ENCODE peak calls at places on chromosome 15, in eight cellular contexts. One of them, this sample, is unnamed.
A peak's percentile ranks its signal among the peaks of the same experiment; 100 is the strongest.

GRCh38 chr15:68818088-68818670 is 2.5 kb downstream of the ANP32A start:
- DNase-seq in IMR-90: peak; percentile 54
- DNase-seq in left ventricle myocardium inferior: peak; percentile 63
- DNase-seq in cardiac muscle cell: peak; percentile 75
- DNase-seq in body of pancreas: peak; percentile 72
- DNase-seq in heart right ventricle: peak; percentile 67
- DNase-seq in breast epithelium: peak; percentile 64
- DNase-seq in heart left ventricle: peak; percentile 76
- DNase-seq in this sample: peak; percentile 81

GRCh38 chr15:75620776-75621536 is 4.6 kb downstream of the SNUPN start:
- DNase-seq in IMR-90: peak; percentile 89
- DNase-seq in left ventricle myocardium inferior: peak; percentile 77
- DNase-seq in cardiac muscle cell: no peak
- DNase-seq in body of pancreas: peak; percentile 46
- DNase-seq in heart right ventricle: peak; percentile 60
- DNase-seq in breast epithelium: peak; percentile 71
- DNase-seq in heart left ventricle: peak; percentile 84
- DNase-seq in this sample: peak; percentile 94

GRCh38 chr15:23467110-23467600 is 20.1 kb upstream of the GOLGA6L2 start:
- DNase-seq in IMR-90: peak; percentile 11
- DNase-seq in left ventricle myocardium inferior: no peak
- DNase-seq in cardiac muscle cell: peak; percentile 34
- DNase-seq in body of pancreas: no peak
- DNase-seq in heart right ventricle: no peak
- DNase-seq in breast epithelium: no peak
- DNase-seq in heart left ventricle: no peak
- DNase-seq in this sample: no peak

GRCh38 chr15:22845289-22845900 is 6.9 kb downstream of the NIPA2 start:
- DNase-seq in IMR-90: peak; percentile 52
- DNase-seq in left ventricle myocardium inferior: no peak
- DNase-seq in cardiac muscle cell: peak; percentile 81
- DNase-seq in body of pancreas: peak; percentile 32
- DNase-seq in heart right ventricle: no peak
- DNase-seq in breast epithelium: no peak
- DNase-seq in heart left ventricle: no peak
- DNase-seq in this sample: no peak

GRCh38 chr15:76203766-76204557 is 107.3 kb downstream of the ETFA start:
- DNase-seq in IMR-90: no peak
- DNase-seq in left ventricle myocardium inferior: no peak
- DNase-seq in cardiac muscle cell: no peak
- DNase-seq in body of pancreas: no peak
- DNase-seq in heart right ventricle: no peak
- DNase-seq in breast epithelium: no peak
- DNase-seq in heart left ventricle: no peak
- DNase-seq in this sample: no peak

GRCh38 chr15:74127954-74128784 is 2.2 kb upstream of the ISLR2 start:
- DNase-seq in IMR-90: no peak
- DNase-seq in left ventricle myocardium inferior: no peak
- DNase-seq in cardiac muscle cell: peak; percentile 53
- DNase-seq in body of pancreas: no peak
- DNase-seq in heart right ventricle: peak; percentile 30
- DNase-seq in breast epithelium: no peak
- DNase-seq in heart left ventricle: no peak
- DNase-seq in this sample: no peak

GRCh38 chr15:29687204-29687768 is 135.0 kb downstream of the TJP1 start:
- DNase-seq in IMR-90: no peak
- DNase-seq in left ventricle myocardium inferior: no peak
- DNase-seq in cardiac muscle cell: no peak
- DNase-seq in body of pancreas: peak; percentile 78
- DNase-seq in heart right ventricle: no peak
- DNase-seq in breast epithelium: no peak
- DNase-seq in heart left ventricle: no peak
- DNase-seq in this sample: no peak

GRCh38 chr15:101433396-101433795 is 56.1 kb downstream of the PCSK6 start:
- DNase-seq in IMR-90: no peak
- DNase-seq in left ventricle myocardium inferior: no peak
- DNase-seq in cardiac muscle cell: no peak
- DNase-seq in body of pancreas: no peak
- DNase-seq in heart right ventricle: no peak
- DNase-seq in breast epithelium: no peak
- DNase-seq in heart left ventricle: no peak
- DNase-seq in this sample: no peak

GRCh38 chr15:31271706-31272557 is 54.7 kb upstream of the KLF13 start:
- DNase-seq in IMR-90: no peak
- DNase-seq in left ventricle myocardium inferior: no peak
- DNase-seq in cardiac muscle cell: no peak
- DNase-seq in body of pancreas: no peak
- DNase-seq in heart right ventricle: no peak
- DNase-seq in breast epithelium: peak; percentile 17
- DNase-seq in heart left ventricle: peak; percentile 4
- DNase-seq in this sample: peak; percentile 58

GRCh38 chr15:42836251-42836650 is 84.3 kb downstream of the TTBK2 start:
- DNase-seq in IMR-90: no peak
- DNase-seq in left ventricle myocardium inferior: no peak
- DNase-seq in cardiac muscle cell: no peak
- DNase-seq in body of pancreas: no peak
- DNase-seq in heart right ventricle: no peak
- DNase-seq in breast epithelium: no peak
- DNase-seq in heart left ventricle: no peak
- DNase-seq in this sample: no peak

GRCh38 chr15:45199136-45199810 is 11.5 kb upstream of the SHF start:
- DNase-seq in IMR-90: no peak
- DNase-seq in left ventricle myocardium inferior: no peak
- DNase-seq in cardiac muscle cell: peak; percentile 37
- DNase-seq in body of pancreas: no peak
- DNase-seq in heart right ventricle: no peak
- DNase-seq in breast epithelium: no peak
- DNase-seq in heart left ventricle: no peak
- DNase-seq in this sample: no peak

GRCh38 chr15:47184405-47185221 is 532.7 kb upstream of the SEMA6D start:
- DNase-seq in IMR-90: peak; percentile 14
- DNase-seq in left ventricle myocardium inferior: peak; percentile 17
- DNase-seq in cardiac muscle cell: peak; percentile 59
- DNase-seq in body of pancreas: peak; percentile 17
- DNase-seq in heart right ventricle: peak; percentile 5
- DNase-seq in breast epithelium: no peak
- DNase-seq in heart left ventricle: no peak
- DNase-seq in this sample: no peak

GRCh38 chr15:68256675-68257450 is 20.7 kb upstream of the FEM1B start:
- DNase-seq in IMR-90: peak; percentile 68
- DNase-seq in left ventricle myocardium inferior: peak; percentile 92
- DNase-seq in cardiac muscle cell: peak; percentile 84
- DNase-seq in body of pancreas: peak; percentile 88
- DNase-seq in heart right ventricle: peak; percentile 89
- DNase-seq in breast epithelium: peak; percentile 94
- DNase-seq in heart left ventricle: peak; percentile 88
- DNase-seq in this sample: peak; percentile 48

GRCh38 chr15:81155375-81156218 is 21.5 kb downstream of the CFAP161 start:
- DNase-seq in IMR-90: peak; percentile 77
- DNase-seq in left ventricle myocardium inferior: no peak
- DNase-seq in cardiac muscle cell: peak; percentile 50
- DNase-seq in body of pancreas: peak; percentile 46
- DNase-seq in heart right ventricle: no peak
- DNase-seq in breast epithelium: no peak
- DNase-seq in heart left ventricle: no peak
- DNase-seq in this sample: peak; percentile 70

GRCh38 chr15:38225381-38225780 is 27.3 kb upstream of the SPRED1 start:
- DNase-seq in IMR-90: no peak
- DNase-seq in left ventricle myocardium inferior: no peak
- DNase-seq in cardiac muscle cell: no peak
- DNase-seq in body of pancreas: no peak
- DNase-seq in heart right ventricle: no peak
- DNase-seq in breast epithelium: no peak
- DNase-seq in heart left ventricle: no peak
- DNase-seq in this sample: no peak

GRCh38 chr15:25830844-25831443 is 32.2 kb downstream of the ATP10A start:
- DNase-seq in IMR-90: peak; percentile 98
- DNase-seq in left ventricle myocardium inferior: no peak
- DNase-seq in cardiac muscle cell: no peak
- DNase-seq in body of pancreas: no peak
- DNase-seq in heart right ventricle: no peak
- DNase-seq in breast epithelium: no peak
- DNase-seq in heart left ventricle: no peak
- DNase-seq in this sample: peak; percentile 96

GRCh38 chr15:76366714-76367113 is 30.1 kb downstream of the ISL2 start:
- DNase-seq in IMR-90: no peak
- DNase-seq in left ventricle myocardium inferior: no peak
- DNase-seq in cardiac muscle cell: no peak
- DNase-seq in body of pancreas: peak; percentile 44
- DNase-seq in heart right ventricle: no peak
- DNase-seq in breast epithelium: no peak
- DNase-seq in heart left ventricle: no peak
- DNase-seq in this sample: no peak

DNA sequence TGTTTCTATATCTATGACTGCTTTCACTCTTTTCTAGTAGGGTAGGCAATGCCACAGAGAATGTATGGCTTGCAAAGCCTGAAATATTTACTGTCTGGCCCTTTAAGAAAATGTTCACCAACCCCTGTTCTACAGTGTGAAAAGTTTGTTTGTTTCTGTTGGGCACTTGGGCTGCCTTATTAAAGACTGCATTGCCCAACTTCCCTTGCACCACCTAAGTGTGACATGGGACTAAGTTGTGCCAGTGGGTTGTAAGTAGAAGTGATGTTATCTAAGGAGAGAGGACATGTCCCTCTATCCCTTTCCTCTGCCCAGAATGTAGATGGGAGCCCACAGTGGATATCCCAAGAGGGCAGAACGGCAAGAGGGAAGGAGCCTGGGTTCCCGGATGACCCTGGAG is 138.6 kb downstream of the SMAD6 start:
- DNase-seq in IMR-90: no peak
- DNase-seq in left ventricle myocardium inferior: no peak
- DNase-seq in cardiac muscle cell: no peak
- DNase-seq in body of pancreas: no peak
- DNase-seq in heart right ventricle: no peak
- DNase-seq in breast epithelium: no peak
- DNase-seq in heart left ventricle: no peak
- DNase-seq in this sample: no peak
- H3K4me1 ChIP-seq in IMR-90: peaks cover 29% of the 10 kb centered on the region
- H3K4me1 ChIP-seq in left ventricle myocardium inferior: peaks cover 43% of the 10 kb centered on the region
- H3K4me1 ChIP-seq in cardiac muscle cell: peaks cover 30% of the 10 kb centered on the region
- H3K4me1 ChIP-seq in body of pancreas: peaks cover 15% of the 10 kb centered on the region
- H3K4me1 ChIP-seq in heart right ventricle: peaks cover 41% of the 10 kb centered on the region
- H3K4me1 ChIP-seq in breast epithelium: no peaks in the 10 kb centered on the region
- H3K4me1 ChIP-seq in heart left ventricle: peaks cover 24% of the 10 kb centered on the region
- H3K4me1 ChIP-seq in this sample: peaks cover 21% of the 10 kb centered on the region

DNA sequence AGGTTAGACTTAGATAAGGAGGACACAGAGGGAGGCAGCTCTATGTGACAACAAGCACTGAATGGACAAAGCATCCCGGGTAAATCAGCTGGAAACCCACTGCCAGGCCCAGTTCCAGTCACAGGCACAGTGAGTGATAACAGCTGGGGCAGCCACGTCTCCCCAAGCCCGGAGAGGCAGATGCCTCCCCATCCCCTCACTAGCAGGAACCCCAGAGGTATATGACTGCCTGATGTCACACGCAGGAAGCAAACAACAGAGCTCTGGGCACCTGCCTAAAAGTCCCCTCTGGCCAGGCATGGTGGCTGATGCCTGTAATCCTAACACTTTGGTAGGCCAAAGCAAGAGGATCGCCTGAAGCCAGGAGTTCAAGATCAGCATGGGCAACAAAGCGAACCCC is 18.2 kb downstream of the C15orf62 start:
- DNase-seq in IMR-90: no peak
- DNase-seq in left ventricle myocardium inferior: no peak
- DNase-seq in cardiac muscle cell: no peak
- DNase-seq in body of pancreas: no peak
- DNase-seq in heart right ventricle: no peak
- DNase-seq in breast epithelium: no peak
- DNase-seq in heart left ventricle: no peak
- DNase-seq in this sample: no peak
- H3K27ac ChIP-seq in IMR-90: no peak overlapping the region
- H3K27ac ChIP-seq in left ventricle myocardium inferior: no peak overlapping the region
- H3K27ac ChIP-seq in cardiac muscle cell: no peak overlapping the region
- H3K27ac ChIP-seq in body of pancreas: peak overlapping the region; percentile 83
- H3K27ac ChIP-seq in heart right ventricle: no peak overlapping the region
- H3K27ac ChIP-seq in breast epithelium: peak overlapping the region; percentile 90
- H3K27ac ChIP-seq in heart left ventricle: no peak overlapping the region
- H3K27ac ChIP-seq in this sample: no peak overlapping the region

GRCh38 chr15:98221577-98221976 is 261.1 kb downstream of the ARRDC4 start:
- DNase-seq in IMR-90: no peak
- DNase-seq in left ventricle myocardium inferior: no peak
- DNase-seq in cardiac muscle cell: no peak
- DNase-seq in body of pancreas: no peak
- DNase-seq in heart right ventricle: no peak
- DNase-seq in breast epithelium: no peak
- DNase-seq in heart left ventricle: no peak
- DNase-seq in this sample: no peak

GRCh38 chr15:98231696-98232440 is 271.4 kb downstream of the ARRDC4 start:
- DNase-seq in IMR-90: no peak
- DNase-seq in left ventricle myocardium inferior: no peak
- DNase-seq in cardiac muscle cell: no peak
- DNase-seq in body of pancreas: no peak
- DNase-seq in heart right ventricle: no peak
- DNase-seq in breast epithelium: no peak
- DNase-seq in heart left ventricle: no peak
- DNase-seq in this sample: no peak

GRCh38 chr15:98221144-98221543 is 260.6 kb downstream of the ARRDC4 start:
- DNase-seq in IMR-90: no peak
- DNase-seq in left ventricle myocardium inferior: no peak
- DNase-seq in cardiac muscle cell: no peak
- DNase-seq in body of pancreas: no peak
- DNase-seq in heart right ventricle: no peak
- DNase-seq in breast epithelium: no peak
- DNase-seq in heart left ventricle: no peak
- DNase-seq in this sample: no peak

GRCh38 chr15:98226149-98226548 is 265.6 kb downstream of the ARRDC4 start:
- DNase-seq in IMR-90: no peak
- DNase-seq in left ventricle myocardium inferior: no peak
- DNase-seq in cardiac muscle cell: no peak
- DNase-seq in body of pancreas: no peak
- DNase-seq in heart right ventricle: no peak
- DNase-seq in breast epithelium: no peak
- DNase-seq in heart left ventricle: no peak
- DNase-seq in this sample: no peak

GRCh38 chr15:98226578-98226977 is 266.1 kb downstream of the ARRDC4 start:
- DNase-seq in IMR-90: no peak
- DNase-seq in left ventricle myocardium inferior: no peak
- DNase-seq in cardiac muscle cell: no peak
- DNase-seq in body of pancreas: no peak
- DNase-seq in heart right ventricle: no peak
- DNase-seq in breast epithelium: no peak
- DNase-seq in heart left ventricle: no peak
- DNase-seq in this sample: no peak
- TF ChIP-seq CTCF in IMR-90: no peak
- TF ChIP-seq CTCF in left ventricle myocardium inferior: no peak
- TF ChIP-seq CTCF in cardiac muscle cell: no peak
- TF ChIP-seq CTCF in body of pancreas: no peak
- TF ChIP-seq CTCF in heart right ventricle: no peak
- TF ChIP-seq CTCF in breast epithelium: no peak
- TF ChIP-seq CTCF in heart left ventricle: no peak
- TF ChIP-seq CTCF in this sample: no peak

DNA sequence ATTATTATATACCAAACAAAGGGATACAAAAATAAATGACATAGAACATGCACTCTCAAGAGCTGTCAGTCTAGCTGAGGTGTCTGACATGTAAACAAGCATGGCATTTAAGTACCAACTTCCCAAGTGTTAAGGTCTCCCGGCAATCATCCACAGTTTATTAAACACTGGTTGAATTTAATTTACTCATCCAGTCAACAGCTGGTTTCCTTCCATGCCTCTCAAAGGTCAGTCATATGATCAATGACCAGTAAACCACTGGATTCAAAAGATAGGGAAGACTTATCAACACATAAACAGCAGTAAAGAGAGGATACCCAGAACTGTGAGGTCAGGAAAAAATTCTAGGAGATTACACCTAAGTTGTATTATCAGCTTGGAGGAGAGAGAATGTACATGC is 80.4 kb downstream of the ADAM10 start:
- DNase-seq in IMR-90: peak; percentile 3
- DNase-seq in left ventricle myocardium inferior: no peak
- DNase-seq in cardiac muscle cell: peak; percentile 16
- DNase-seq in body of pancreas: no peak
- DNase-seq in heart right ventricle: no peak
- DNase-seq in breast epithelium: no peak
- DNase-seq in heart left ventricle: no peak
- DNase-seq in this sample: no peak
- H3K4me1 ChIP-seq in IMR-90: peaks cover 5% of the 10 kb centered on the region
- H3K4me1 ChIP-seq in left ventricle myocardium inferior: peaks cover 52% of the 10 kb centered on the region
- H3K4me1 ChIP-seq in cardiac muscle cell: peaks cover 22% of the 10 kb centered on the region
- H3K4me1 ChIP-seq in body of pancreas: no peaks in the 10 kb centered on the region
- H3K4me1 ChIP-seq in heart right ventricle: peaks cover 16% of the 10 kb centered on the region
- H3K4me1 ChIP-seq in breast epithelium: no peaks in the 10 kb centered on the region
- H3K4me1 ChIP-seq in heart left ventricle: no peaks in the 10 kb centered on the region
- H3K4me1 ChIP-seq in this sample: no peaks in the 10 kb centered on the region

This sample was measured in ascending aorta.